ENCODE peak calls at places on chromosomes 16 and 17, in nine cellular contexts. E, C, Z, J, M, U, W, P and F are unnamed samples.

GRCh38 chr16:62711797-62712196 is 675.6 kb upstream of the CDH8 start:
- DNase-seq in Z (no peak), W (no peak), P (no peak), U (no peak), C (peak), M (no peak), E (no peak), J (no peak), F (no peak)

GRCh38 chr17:62126292-62126691 is 61.2 kb upstream of the MED13 start:
- DNase-seq in M (no peak), J (no peak), Z (no peak), U (no peak), C (no peak), P (no peak), W (no peak), E (no peak), F (no peak)

GRCh38 chr17:82000803-82001649 is 21.7 kb downstream of the CENPX start:
- DNase-seq in E (no peak), U (no peak), Z (peak), C (no peak), W (no peak), J (no peak), P (no peak), M (no peak), F (no peak)

GRCh38 chr16:83002351-83003334 is 375.9 kb downstream of the CDH13 start:
- DNase-seq in M (no peak), Z (no peak), E (no peak), W (no peak), P (peak), J (no peak), C (no peak), U (peak), F (no peak)

GRCh38 chr16:81265658-81266451 is 27.4 kb downstream of the BCO1 start:
- DNase-seq in P (peak), C (no peak), U (no peak), M (peak), J (peak), W (no peak), E (no peak), Z (peak), F (no peak)

GRCh38 chr17:51000835-51001638 is 119.6 kb downstream of the SPAG9 start:
- DNase-seq in Z (no peak), P (peak), J (no peak), E (no peak), C (peak), M (no peak), U (peak), W (peak), F (peak)

GRCh38 chr17:15485045-15485444 is 17.6 kb upstream of the CDRT4 start:
- DNase-seq in Z (no peak), J (no peak), U (no peak), W (no peak), M (no peak), P (no peak), C (no peak), E (no peak), F (no peak)

GRCh38 chr17:50079334-50080095 is 15.6 kb upstream of the PDK2 start:
- DNase-seq in Z (no peak), E (no peak), P (no peak), J (peak), U (no peak), M (no peak), W (no peak), C (peak), F (no peak)

GRCh38 chr17:17121162-17121561 is 78.9 kb downstream of the MPRIP start:
- DNase-seq in P (no peak), C (no peak), U (no peak), E (no peak), Z (peak), J (peak), W (no peak), M (no peak), F (no peak)

GRCh38 chr16:87337247-87337646 is 20.1 kb upstream of the C16orf95 start:
- DNase-seq in U (no peak), E (no peak), J (no peak), C (no peak), Z (peak), W (no peak), P (no peak), M (no peak), F (no peak)

GRCh38 chr17:42192189-42193126 is 1.8 kb downstream of the GHDC start:
- DNase-seq in J (no peak), E (no peak), C (no peak), W (no peak), U (no peak), M (no peak), P (no peak), Z (peak), F (no peak)
- H3K4me3 ChIP-seq in J (no peak), E (no peak), C (no peak), W (no peak), U (no peak), M (no peak), P (no peak), Z (no peak), F (no peak)

DNA sequence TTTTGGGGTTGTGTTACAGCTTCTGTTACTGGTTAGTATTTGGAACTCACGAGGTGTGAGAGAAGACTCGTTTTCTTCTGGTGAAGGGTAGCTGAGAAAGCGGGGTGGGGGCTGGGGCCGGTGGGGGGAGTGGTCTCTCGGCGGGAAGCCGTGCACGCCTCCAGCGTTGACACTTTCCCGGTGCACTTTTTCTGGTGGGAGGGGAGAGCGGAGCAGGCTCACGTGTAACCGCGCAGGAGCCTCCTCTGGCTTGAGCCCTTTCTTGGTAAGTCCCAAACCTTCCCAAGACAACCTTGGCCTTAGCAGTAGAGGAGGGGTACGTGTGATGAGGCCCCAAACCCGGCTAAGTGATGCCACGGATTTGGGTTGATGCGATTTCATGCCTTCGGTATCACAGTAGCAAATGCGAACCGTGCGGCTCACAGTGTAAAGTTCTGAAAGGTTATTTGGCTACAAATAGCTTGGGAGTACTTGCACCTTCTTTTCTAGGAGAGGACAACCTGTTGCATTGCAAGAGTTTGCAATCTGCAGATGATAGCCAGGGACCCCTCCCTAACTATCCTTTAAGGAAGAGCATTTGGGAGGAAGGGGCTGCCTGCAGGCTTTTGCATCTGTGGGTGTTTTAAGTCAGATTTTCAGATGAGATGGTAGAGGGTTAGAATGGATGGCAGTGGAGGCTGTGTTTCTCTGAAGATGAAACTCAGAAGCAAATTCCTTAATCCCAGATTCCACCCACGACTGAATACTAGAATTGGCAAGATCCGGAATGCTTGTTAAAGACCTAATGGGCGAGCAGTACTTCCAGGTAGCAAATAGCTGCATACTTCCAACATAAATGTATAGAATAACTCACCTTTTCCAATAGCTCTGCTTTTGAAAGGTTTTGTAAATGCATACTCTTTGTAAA is 1.5 kb downstream of the HLF start:
- DNase-seq in W (no peak), E (no peak), J (no peak), P (no peak), M (no peak), C (no peak), U (no peak), Z (no peak), F (no peak)
- H3K4me3 ChIP-seq in W (no peak), E (no peak), J (no peak), P (peak), M (peak), C (no peak), U (no peak), Z (peak), F (no peak)

GRCh38 chr17:79800325-79801155 is 3.7 kb upstream of the CBX8 start:
- DNase-seq in W (no peak), M (no peak), C (peak), U (no peak), E (no peak), P (peak), J (no peak), Z (peak), F (peak)
- H3K4me3 ChIP-seq in W (no peak), M (peak), C (peak), U (no peak), E (no peak), P (peak), J (no peak), Z (no peak), F (peak)

GRCh38 chr16:78183437-78183836 is 84.0 kb downstream of the WWOX start:
- DNase-seq in W (no peak), P (no peak), U (no peak), Z (no peak), M (no peak), C (no peak), E (no peak), J (no peak), F (no peak)

GRCh38 chr16:78183886-78184553 is 84.6 kb downstream of the WWOX start:
- DNase-seq in J (no peak), W (no peak), C (no peak), U (no peak), E (no peak), Z (no peak), P (no peak), M (no peak), F (no peak)

GRCh38 chr16:78189121-78189520 is 89.7 kb downstream of the WWOX start:
- DNase-seq in Z (no peak), W (no peak), C (no peak), U (no peak), J (no peak), P (no peak), M (no peak), E (no peak), F (no peak)

GRCh38 chr16:78180349-78180748 is 80.9 kb downstream of the WWOX start:
- DNase-seq in P (no peak), J (no peak), Z (no peak), E (no peak), U (no peak), C (no peak), W (no peak), M (no peak), F (no peak)

DNA sequence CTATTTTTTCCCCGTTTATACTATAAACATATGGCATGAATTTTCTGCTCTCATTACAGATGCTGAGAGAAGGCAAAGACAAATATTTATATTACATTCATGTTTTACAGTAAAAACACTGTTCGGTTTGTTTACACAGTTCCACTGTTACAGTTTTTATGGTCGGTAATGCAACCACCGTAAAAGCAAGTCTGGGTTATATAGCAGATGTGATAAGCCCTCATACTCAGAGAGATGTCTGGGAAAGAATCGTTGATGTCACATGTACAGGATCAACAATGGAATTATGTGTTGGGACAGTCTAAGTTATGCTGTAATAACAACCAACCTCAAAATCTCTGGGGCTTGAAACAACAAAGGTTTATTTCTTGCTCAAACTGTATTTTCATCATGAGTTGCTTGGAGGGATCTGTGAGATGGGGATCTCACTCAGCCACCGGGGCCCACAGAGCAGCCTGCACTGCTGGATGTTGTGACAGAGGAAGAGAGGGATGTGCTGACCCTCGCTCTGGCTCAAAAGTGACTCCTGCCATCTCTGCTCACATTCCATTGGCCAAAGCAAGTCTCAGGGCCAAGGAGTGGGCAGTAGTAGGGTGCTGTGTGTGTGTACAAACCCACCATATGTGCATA is 85.2 kb downstream of the WWOX start:
- DNase-seq in U (peak), C (no peak), J (no peak), M (no peak), E (peak), P (no peak), Z (no peak), W (no peak), F (peak)
- H3K4me3 ChIP-seq in U (peak), C (no peak), J (no peak), M (no peak), E (no peak), P (no peak), Z (no peak), W (no peak), F (no peak)

DNA sequence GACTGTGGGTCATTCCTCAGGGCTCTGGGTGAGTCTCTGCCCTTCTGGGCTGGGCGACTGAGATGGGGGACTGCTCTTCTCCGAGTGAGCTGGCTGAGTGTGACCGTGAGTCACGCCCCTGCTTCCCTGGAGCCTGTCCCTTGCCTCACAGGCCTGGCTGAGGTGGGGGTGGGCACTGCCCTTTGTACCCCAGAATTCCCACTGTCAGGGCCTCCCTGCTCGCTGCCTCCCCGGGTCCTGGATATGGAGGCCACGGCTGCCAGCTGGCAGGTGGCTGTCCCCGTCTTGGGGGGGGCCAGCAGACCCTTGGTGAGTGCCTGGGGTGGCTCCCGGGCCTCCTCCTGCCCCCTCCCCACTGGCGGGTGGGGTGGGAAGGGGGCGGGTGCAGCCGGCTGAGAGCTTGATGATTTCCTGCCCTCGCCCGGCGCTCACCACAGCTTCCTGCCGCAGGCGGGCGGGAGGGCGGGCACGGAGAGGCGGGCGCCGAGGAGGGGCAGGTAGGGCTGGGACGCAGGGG is at the start of gene LAT:
- DNase-seq in J (peak), U (no peak), M (peak), E (no peak), W (no peak), Z (no peak), P (no peak), C (peak), F (no peak)
- H3K4me3 ChIP-seq in J (no peak), U (no peak), M (peak), E (no peak), W (no peak), Z (no peak), P (no peak), C (peak), F (no peak)